ENCODE peak calls at places on chromosomes 4 and X, in four cellular contexts. Z is choroid plexus epithelial cell, P is fibroblast of pulmonary artery, I is MM.1S. Y is an unnamed sample.

GRCh38 chrX:104310657-104311056 is 55.9 kb upstream of the ESX1 start:
- DNase-seq in Z (no peak), I (no peak), P (no peak), Y (no peak)

GRCh38 chr4:38562751-38563198 is 101.2 kb upstream of the KLF3 start:
- DNase-seq in Z (peak), I (no peak), P (peak), Y (no peak)

GRCh38 chr4:70192895-70193294 is 2.6 kb upstream of the ODAM start:
- DNase-seq in P (no peak), Z (no peak), I (no peak), Y (no peak)

GRCh38 chr4:8393593-8394038 is 46.9 kb downstream of the ACOX3 start:
- DNase-seq in Z (peak), P (peak), I (no peak), Y (peak)

GRCh38 chr4:87213425-87213824 is 7.0 kb downstream of the KLHL8 start:
- DNase-seq in P (peak), I (no peak), Z (peak), Y (no peak)

GRCh38 chrX:66030505-66031317 is 9.2 kb downstream of the VSIG4 start:
- DNase-seq in Z (peak), P (peak), I (no peak), Y (peak)

GRCh38 chrX:55161581-55161980 is 58.6 kb upstream of the PAGE5 start:
- DNase-seq in Z (no peak), P (no peak), I (no peak), Y (no peak)

GRCh38 chr4:173243321-173243720 is 74.7 kb downstream of the GALNT7 start:
- DNase-seq in I (no peak), P (peak), Z (peak), Y (peak)

GRCh38 chr4:182062936-182063335 is 180.3 kb upstream of the TENM3 start:
- DNase-seq in I (peak), P (peak), Z (peak), Y (peak)

GRCh38 chrX:29231800-29232199 is 644.6 kb downstream of the IL1RAPL1 start:
- DNase-seq in Z (peak), I (no peak), P (peak), Y (no peak)
- TF ChIP-seq CTCF in Z (peak), I (no peak), P (peak), Y (peak)

GRCh38 chr4:152554742-152555141 is 18.9 kb upstream of the FBXW7 start:
- DNase-seq in Z (no peak), P (no peak), I (no peak), Y (no peak)

GRCh38 chr4:152556283-152556682 is 20.4 kb upstream of the FBXW7 start:
- DNase-seq in I (peak), P (no peak), Z (no peak), Y (no peak)

GRCh38 chr4:152559641-152560040 is 23.7 kb upstream of the FBXW7 start:
- DNase-seq in Z (no peak), P (no peak), I (peak), Y (no peak)

GRCh38 chr4:152556814-152557213 is 20.9 kb upstream of the FBXW7 start:
- DNase-seq in P (no peak), Z (no peak), I (peak), Y (no peak)
- H3K4me3 ChIP-seq in P (no peak), Z (no peak), I (peak), Y (no peak)

GRCh38 chr4:47002593-47002992 is 9.2 kb upstream of the GABRA4 start:
- DNase-seq in I (no peak), P (peak), Z (peak), Y (peak)
- TF ChIP-seq CTCF in I (peak), P (peak), Z (peak), Y (peak)

GRCh38 chr4:55123791-55124190 is 1.6 kb downstream of the KDR start:
- DNase-seq in P (no peak), I (no peak), Z (no peak), Y (no peak)
- H3K4me3 ChIP-seq in P (peak), I (no peak), Z (peak), Y (no peak)

GRCh38 chr4:89174784-89175183 is 63.5 kb downstream of the TIGD2 start:
- DNase-seq in Z (no peak), I (no peak), P (no peak), Y (no peak)

GRCh38 chr4:89171176-89171575 is 59.8 kb downstream of the TIGD2 start:
- DNase-seq in I (no peak), Z (no peak), P (no peak), Y (no peak)

GRCh38 chr4:89173336-89174090 is 62.2 kb downstream of the TIGD2 start:
- DNase-seq in Z (no peak), I (no peak), P (no peak), Y (no peak)

GRCh38 chr4:89175611-89176010 is 64.3 kb downstream of the TIGD2 start:
- DNase-seq in P (no peak), I (no peak), Z (no peak), Y (no peak)

DNA sequence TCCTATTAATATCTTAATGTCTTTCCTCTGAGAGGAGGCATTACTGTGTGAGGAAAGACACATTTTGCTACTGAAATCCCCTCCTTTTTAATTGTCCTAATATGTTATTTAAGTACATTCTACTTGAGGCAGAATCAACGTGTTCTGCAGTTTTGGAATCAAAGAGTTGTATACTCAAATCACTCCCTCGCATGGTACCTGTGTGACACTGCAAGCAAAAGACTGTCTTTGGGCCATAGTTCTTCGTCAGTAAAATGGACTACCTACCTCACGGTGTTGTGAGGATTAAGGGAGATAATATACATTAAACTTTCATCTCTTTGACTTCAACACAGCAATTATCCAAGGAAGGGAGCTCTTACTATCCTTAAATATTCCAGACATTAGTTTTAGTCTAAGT is 61.5 kb downstream of the TIGD2 start:
- DNase-seq in P (no peak), Z (no peak), I (no peak), Y (no peak)
- TF ChIP-seq CTCF in P (no peak), Z (no peak), I (no peak), Y (no peak)

GRCh38 chr4:40621592-40622512 is 7.8 kb downstream of the RBM47 start:
- DNase-seq in Z (peak), I (peak), P (peak), Y (peak)
- H3K4me3 ChIP-seq in Z (no peak), I (peak), P (no peak), Y (no peak)

DNA sequence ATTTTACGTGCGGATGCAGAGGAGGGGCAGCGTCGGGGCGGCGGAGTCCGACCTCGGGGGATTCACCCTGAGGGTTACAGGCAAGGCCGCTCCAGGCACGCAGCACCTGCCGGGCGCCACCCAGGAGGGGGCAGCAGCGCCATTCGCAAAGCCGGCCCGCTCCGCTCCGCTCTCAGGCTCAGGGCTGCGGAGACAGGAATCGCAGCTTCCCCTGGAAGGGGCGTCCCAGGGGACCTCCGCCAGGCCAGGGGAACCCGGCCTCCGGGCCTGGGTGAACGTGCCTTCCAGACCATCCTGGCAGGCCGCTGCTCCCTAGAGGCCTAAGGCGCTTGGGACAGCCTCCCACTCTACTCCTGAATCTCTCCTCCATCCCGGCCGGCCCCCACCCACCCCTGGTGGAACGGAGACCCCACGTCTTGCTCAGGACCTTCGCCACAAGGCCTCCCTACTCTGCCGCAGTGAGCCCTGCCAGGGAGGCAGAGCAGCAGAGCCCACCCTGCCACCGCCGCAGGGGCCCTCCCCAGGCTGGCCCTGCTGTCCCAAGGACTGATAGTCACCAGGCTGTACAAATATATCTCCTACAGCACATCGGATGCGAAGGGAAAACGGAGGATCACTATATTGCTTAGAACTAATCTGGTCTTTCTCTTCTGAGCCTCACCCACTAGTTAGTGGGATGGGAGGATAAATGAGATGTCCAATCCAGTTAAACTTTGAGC is 114.9 kb downstream of the SMIM20 start:
- DNase-seq in I (peak), P (peak), Z (peak), Y (no peak)
- TF ChIP-seq CTCF in I (peak), P (peak), Z (peak), Y (peak)

GRCh38 chr4:40196260-40196659 is 571 bp upstream of the RHOH start:
- DNase-seq in I (peak), Z (no peak), P (no peak), Y (no peak)
- H3K4me3 ChIP-seq in I (peak), Z (no peak), P (no peak), Y (no peak)